ENCODE peak calls at places on chromosomes 7 and 10, in eight cellular contexts. U is stimulated activated CD4-positive, alpha-beta T cell treated with anti-CD3 and anti-CD28 coated beads, Interleukin-15, amount 100 ng/mL, for 1 hour; I is HuH-7; R is naive thymus-derived CD8-positive, alpha-beta T cell; O is BJ; N is SW 1271; Z is ELR; X is iPS-NIHi11. T is an unnamed sample.

GRCh38 chr10:101974091-101974799 is 81.7 kb downstream of the ARMH3 start:
- DNase-seq in U (no peak), I (no peak), R (no peak), O (no peak), N (no peak), Z (no peak), X (no peak), T (peak; percentile 57)

GRCh38 chr7:1065263-1066260 is 21.2 kb downstream of the GPR146 start:
- DNase-seq in U (peak; percentile 65), I (peak; percentile 99), R (peak; percentile 82), O (no peak), N (peak; percentile 66), Z (peak; percentile 82), X (peak; percentile 96), T (peak; percentile 61)

GRCh38 chr10:77157248-77158019 is 480.2 kb downstream of the KCNMA1 start:
- DNase-seq in U (no peak), I (no peak), R (no peak), O (no peak), N (no peak), Z (no peak), X (no peak), T (peak; percentile 51)

GRCh38 chr7:159093351-159093971 is 51.2 kb downstream of the VIPR2 start:
- DNase-seq in U (no peak), I (no peak), R (no peak), O (no peak), N (no peak), Z (no peak), X (no peak), T (no peak)

GRCh38 chr10:117222552-117223412 is 18.1 kb upstream of the SLC18A2 start:
- DNase-seq in U (no peak), I (no peak), R (no peak), O (no peak), N (no peak), Z (no peak), X (no peak), T (no peak)

GRCh38 chr10:132133005-132133404 is 53.7 kb upstream of the DPYSL4 start:
- DNase-seq in U (no peak), I (no peak), R (no peak), O (no peak), N (no peak), Z (no peak), X (no peak), T (no peak)

GRCh38 chr7:139960158-139960557 is 102.6 kb downstream of the PARP12 start:
- DNase-seq in U (no peak), I (no peak), R (no peak), O (no peak), N (no peak), Z (peak; percentile 42), X (no peak), T (peak; percentile 35)

GRCh38 chr10:125299476-125299875 is 139.1 kb upstream of the CTBP2 start:
- DNase-seq in U (no peak), I (no peak), R (no peak), O (no peak), N (no peak), Z (no peak), X (no peak), T (no peak)

GRCh38 chr7:126529254-126529653 is 723.5 kb downstream of the GRM8 start:
- DNase-seq in U (no peak), I (no peak), R (no peak), O (no peak), N (no peak), Z (no peak), X (no peak), T (no peak)

GRCh38 chr7:108503112-108504026 is 22.6 kb downstream of the PNPLA8 start:
- DNase-seq in U (no peak), I (no peak), R (no peak), O (no peak), N (no peak), Z (no peak), X (no peak), T (peak; percentile 68)

GRCh38 chr10:100715445-100716385 is 29.7 kb upstream of the PAX2 start:
- DNase-seq in U (no peak), I (peak; percentile 79), R (no peak), O (no peak), N (no peak), Z (no peak), X (peak; percentile 71), T (no peak)

GRCh38 chr7:134298902-134299683 is 17.6 kb downstream of the SLC35B4 start:
- DNase-seq in U (no peak), I (no peak), R (no peak), O (no peak), N (no peak), Z (no peak), X (no peak), T (no peak)

GRCh38 chr10:49081532-49082275 is 33.6 kb downstream of the VSTM4 start:
- DNase-seq in U (no peak), I (no peak), R (no peak), O (no peak), N (no peak), Z (no peak), X (peak; percentile 36), T (peak; percentile 17)

GRCh38 chr7:142669074-142669654 is 80.1 kb upstream of the PRSS1 start:
- DNase-seq in U (no peak), I (no peak), R (peak; percentile 45), O (no peak), N (no peak), Z (peak; percentile 44), X (peak; percentile 36), T (peak; percentile 33)

GRCh38 chr7:131238260-131238940 is 89.3 kb upstream of the MKLN1 start:
- DNase-seq in U (no peak), I (no peak), R (no peak), O (no peak), N (peak; percentile 86), Z (peak; percentile 93), X (no peak), T (peak; percentile 88)

GRCh38 chr10:126302831-126303230 is 85.4 kb downstream of the ADAM12 start:
- DNase-seq in U (no peak), I (no peak), R (no peak), O (no peak), N (no peak), Z (peak; percentile 17), X (no peak), T (peak; percentile 20)

GRCh38 chr10:29895436-29895835 is 163.9 kb downstream of the JCAD start:
- DNase-seq in U (no peak), I (no peak), R (no peak), O (peak; percentile 59), N (no peak), Z (peak; percentile 58), X (peak; percentile 52), T (peak; percentile 95)

GRCh38 chr7:18416988-18417387 is 78.6 kb upstream of the HDAC9 start:
- DNase-seq in U (no peak), I (no peak), R (no peak), O (no peak), N (no peak), Z (no peak), X (no peak), T (no peak)

GRCh38 chr7:137933270-137934017 is 68.4 kb downstream of the CREB3L2 start:
- DNase-seq in U (no peak), I (no peak), R (no peak), O (no peak), N (no peak), Z (peak; percentile 65), X (no peak), T (peak; percentile 83)